ENCODE peak calls at places on chromosomes 16 and 17, in five cellular contexts. One of them, this sample, is unnamed.
A peak's percentile ranks its signal among the peaks of the same experiment; 100 is the strongest.

GRCh38 chr17:7136266-7136877 is 21.8 kb upstream of the ASGR2 start:
- DNase-seq in kidney: peak; percentile 88
- DNase-seq in CD8-positive, alpha-beta T cell: peak; percentile 86
- DNase-seq in mesendoderm: peak; percentile 68
- DNase-seq in SJSA1: peak; percentile 65
- DNase-seq in this sample: peak; percentile 82

GRCh38 chr16:56312028-56312300 is 113.4 kb downstream of the AMFR start:
- DNase-seq in kidney: peak; percentile 43
- DNase-seq in CD8-positive, alpha-beta T cell: no peak
- DNase-seq in mesendoderm: no peak
- DNase-seq in SJSA1: no peak
- DNase-seq in this sample: no peak

GRCh38 chr17:40095944-40096791 is 4.2 kb downstream of the NR1D1 start:
- DNase-seq in kidney: no peak
- DNase-seq in CD8-positive, alpha-beta T cell: peak; percentile 76
- DNase-seq in mesendoderm: no peak
- DNase-seq in SJSA1: no peak
- DNase-seq in this sample: no peak

GRCh38 chr17:82492647-82493516 is 26.6 kb upstream of the FOXK2 start:
- DNase-seq in kidney: no peak
- DNase-seq in CD8-positive, alpha-beta T cell: no peak
- DNase-seq in mesendoderm: no peak
- DNase-seq in SJSA1: peak; percentile 72
- DNase-seq in this sample: no peak

GRCh38 chr16:57537596-57538234 is 1.3 kb upstream of the CCDC102A start:
- DNase-seq in kidney: no peak
- DNase-seq in CD8-positive, alpha-beta T cell: no peak
- DNase-seq in mesendoderm: no peak
- DNase-seq in SJSA1: peak; percentile 23
- DNase-seq in this sample: peak; percentile 60

GRCh38 chr17:35372846-35373531 is 432 bp downstream of the SLFN11 start:
- DNase-seq in kidney: peak; percentile 76
- DNase-seq in CD8-positive, alpha-beta T cell: peak; percentile 25
- DNase-seq in mesendoderm: no peak
- DNase-seq in SJSA1: no peak
- DNase-seq in this sample: no peak

GRCh38 chr16:74896389-74897370 is 88.2 kb downstream of the WDR59 start:
- DNase-seq in kidney: no peak
- DNase-seq in CD8-positive, alpha-beta T cell: no peak
- DNase-seq in mesendoderm: no peak
- DNase-seq in SJSA1: no peak
- DNase-seq in this sample: no peak

GRCh38 chr17:15291674-15292361 is 26.7 kb upstream of the PMP22 start:
- DNase-seq in kidney: no peak
- DNase-seq in CD8-positive, alpha-beta T cell: no peak
- DNase-seq in mesendoderm: no peak
- DNase-seq in SJSA1: peak; percentile 56
- DNase-seq in this sample: no peak

GRCh38 chr16:117381-118365 is 20.8 kb downstream of the NPRL3 start:
- DNase-seq in kidney: peak; percentile 85
- DNase-seq in CD8-positive, alpha-beta T cell: peak; percentile 76
- DNase-seq in mesendoderm: peak; percentile 74
- DNase-seq in SJSA1: peak; percentile 80
- DNase-seq in this sample: no peak

GRCh38 chr16:6573577-6573976 is 759.1 kb upstream of the RBFOX1 start:
- DNase-seq in kidney: no peak
- DNase-seq in CD8-positive, alpha-beta T cell: no peak
- DNase-seq in mesendoderm: peak; percentile 75
- DNase-seq in SJSA1: no peak
- DNase-seq in this sample: no peak

GRCh38 chr17:29019475-29020181 is 13.8 kb upstream of the SEZ6 start:
- DNase-seq in kidney: no peak
- DNase-seq in CD8-positive, alpha-beta T cell: no peak
- DNase-seq in mesendoderm: peak; percentile 52
- DNase-seq in SJSA1: no peak
- DNase-seq in this sample: no peak

GRCh38 chr16:49637933-49638695 is 217.8 kb downstream of the ZNF423 start:
- DNase-seq in kidney: no peak
- DNase-seq in CD8-positive, alpha-beta T cell: no peak
- DNase-seq in mesendoderm: no peak
- DNase-seq in SJSA1: no peak
- DNase-seq in this sample: no peak

GRCh38 chr16:19127205-19127604 is 13.4 kb downstream of the ITPRIPL2 start:
- DNase-seq in kidney: no peak
- DNase-seq in CD8-positive, alpha-beta T cell: no peak
- DNase-seq in mesendoderm: no peak
- DNase-seq in SJSA1: no peak
- DNase-seq in this sample: no peak

GRCh38 chr16:15979801-15980200 is 30.4 kb downstream of the ABCC1 start:
- DNase-seq in kidney: no peak
- DNase-seq in CD8-positive, alpha-beta T cell: no peak
- DNase-seq in mesendoderm: no peak
- DNase-seq in SJSA1: no peak
- DNase-seq in this sample: no peak

GRCh38 chr17:69501591-69502468 is 87.3 kb downstream of the MAP2K6 start:
- DNase-seq in kidney: no peak
- DNase-seq in CD8-positive, alpha-beta T cell: no peak
- DNase-seq in mesendoderm: peak; percentile 85
- DNase-seq in SJSA1: no peak
- DNase-seq in this sample: no peak

GRCh38 chr17:29807520-29808361 is 122.3 kb downstream of the SSH2 start:
- DNase-seq in kidney: no peak
- DNase-seq in CD8-positive, alpha-beta T cell: peak; percentile 76
- DNase-seq in mesendoderm: peak; percentile 61
- DNase-seq in SJSA1: peak; percentile 71
- DNase-seq in this sample: peak; percentile 68

GRCh38 chr16:55508941-55509920 is at the start of gene LPCAT2:
- DNase-seq in kidney: peak; percentile 92
- DNase-seq in CD8-positive, alpha-beta T cell: no peak
- DNase-seq in mesendoderm: peak; percentile 96
- DNase-seq in SJSA1: no peak
- DNase-seq in this sample: peak; percentile 91

GRCh38 chr17:75856062-75856681 is 1.0 kb upstream of the WBP2 start:
- DNase-seq in kidney: no peak
- DNase-seq in CD8-positive, alpha-beta T cell: no peak
- DNase-seq in mesendoderm: peak; percentile 53
- DNase-seq in SJSA1: peak; percentile 66
- DNase-seq in this sample: no peak

GRCh38 chr17:81396722-81397313 is 1.6 kb downstream of the BAHCC1 start:
- DNase-seq in kidney: no peak
- DNase-seq in CD8-positive, alpha-beta T cell: peak; percentile 39
- DNase-seq in mesendoderm: peak; percentile 76
- DNase-seq in SJSA1: peak; percentile 75
- DNase-seq in this sample: no peak

GRCh38 chr16:25709182-25709581 is 17.4 kb downstream of the HS3ST4 start:
- DNase-seq in kidney: no peak
- DNase-seq in CD8-positive, alpha-beta T cell: no peak
- DNase-seq in mesendoderm: peak; percentile 54
- DNase-seq in SJSA1: no peak
- DNase-seq in this sample: no peak

GRCh38 chr17:36641877-36642845 is 40.8 kb downstream of the MRM1 start:
- DNase-seq in kidney: no peak
- DNase-seq in CD8-positive, alpha-beta T cell: peak; percentile 7
- DNase-seq in mesendoderm: no peak
- DNase-seq in SJSA1: no peak
- DNase-seq in this sample: no peak

DNA sequence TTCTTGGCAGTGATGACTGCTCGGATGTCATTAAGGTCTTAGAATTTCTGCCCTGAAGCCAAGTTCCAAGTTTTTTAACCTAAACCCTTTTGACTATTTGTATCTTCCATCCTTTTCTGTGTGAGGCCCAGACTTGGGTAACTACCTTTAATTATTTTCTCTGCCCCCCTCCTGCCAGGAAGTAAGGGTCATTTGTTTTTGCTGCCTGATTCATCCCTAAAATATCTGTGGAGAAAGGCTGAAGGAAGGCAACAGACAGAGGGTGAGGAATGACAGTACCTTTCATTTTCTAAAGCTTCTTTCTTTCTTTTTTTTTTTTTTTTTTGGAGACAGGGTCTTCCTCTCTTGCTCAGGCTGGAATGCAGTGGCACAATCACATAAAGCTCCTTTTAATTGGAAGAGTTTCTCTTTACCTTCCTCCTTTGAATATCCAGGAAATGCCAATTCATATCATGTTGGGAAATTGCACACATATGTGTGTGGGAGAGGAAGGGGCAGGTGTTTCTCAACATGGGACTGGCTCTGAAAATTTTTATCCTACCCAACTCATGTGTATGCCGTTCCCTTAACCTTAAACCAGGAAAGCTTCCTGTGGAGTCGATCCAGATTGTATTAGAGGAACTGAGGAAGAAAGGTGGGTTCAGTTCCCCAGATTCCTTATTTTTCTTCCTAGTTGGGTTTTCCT is 959 bp downstream of the VPS25 start:
- DNase-seq in kidney: no peak
- DNase-seq in CD8-positive, alpha-beta T cell: no peak
- DNase-seq in mesendoderm: peak; percentile 25
- DNase-seq in SJSA1: no peak
- DNase-seq in this sample: no peak
- H3K4me3 ChIP-seq in kidney: peak overlapping the region; percentile 99
- H3K4me3 ChIP-seq in CD8-positive, alpha-beta T cell: peak overlapping the region; percentile 99
- H3K4me3 ChIP-seq in mesendoderm: peak overlapping the region; percentile 100
- H3K4me3 ChIP-seq in SJSA1: peak overlapping the region; percentile 75
- H3K4me3 ChIP-seq in this sample: peak overlapping the region; percentile 63

GRCh38 chr17:72691017-72691416 is 401.5 kb downstream of the SLC39A11 start:
- DNase-seq in kidney: no peak
- DNase-seq in CD8-positive, alpha-beta T cell: no peak
- DNase-seq in mesendoderm: no peak
- DNase-seq in SJSA1: no peak
- DNase-seq in this sample: no peak
- H3K4me1 ChIP-seq in kidney: no peaks in the 10 kb centered on the region
- H3K4me1 ChIP-seq in CD8-positive, alpha-beta T cell: no peaks in the 10 kb centered on the region
- H3K4me1 ChIP-seq in mesendoderm: no peaks in the 10 kb centered on the region
- H3K4me1 ChIP-seq in SJSA1: peaks cover 3% of the 10 kb centered on the region
- H3K4me1 ChIP-seq in this sample: no peaks in the 10 kb centered on the region

DNA sequence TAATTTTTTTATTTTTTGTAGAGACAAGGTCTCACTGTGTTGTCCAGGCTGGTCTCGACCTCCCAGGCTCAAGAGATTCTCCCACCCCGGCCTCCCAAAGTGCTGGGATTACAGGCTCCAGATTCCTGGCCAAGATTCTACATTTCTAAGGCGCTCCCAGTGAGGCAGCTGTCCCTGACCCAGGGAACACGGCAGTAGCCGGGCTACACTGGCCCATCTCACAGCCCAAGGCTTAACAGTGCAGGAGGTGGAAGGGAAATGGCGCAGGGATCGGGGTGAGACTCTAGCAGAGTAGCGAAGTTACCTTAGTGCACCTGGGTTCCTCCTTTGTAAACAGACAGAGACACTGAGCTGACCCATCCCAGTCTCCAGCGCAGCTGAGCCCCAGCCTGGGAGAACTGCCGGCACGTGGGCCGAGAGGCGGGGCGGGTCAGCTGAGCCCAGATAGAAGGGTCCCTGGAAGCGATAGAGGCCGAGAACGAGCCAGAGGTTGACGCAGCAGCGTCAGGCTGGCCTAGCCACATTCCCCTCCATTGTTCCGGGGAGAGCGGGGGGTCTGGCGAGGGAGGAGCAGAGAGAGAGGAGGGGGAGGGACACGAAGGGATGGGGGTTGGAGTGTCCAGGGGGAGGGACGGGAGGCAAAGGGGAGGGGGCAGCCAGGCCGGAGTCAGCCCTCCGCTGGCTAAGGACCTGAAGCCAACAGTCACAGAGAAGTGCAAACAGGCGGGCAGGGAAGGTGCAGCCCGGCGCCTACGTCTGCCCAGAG is 2.5 kb downstream of the CARHSP1 start:
- DNase-seq in kidney: peak; percentile 87
- DNase-seq in CD8-positive, alpha-beta T cell: no peak
- DNase-seq in mesendoderm: peak; percentile 98
- DNase-seq in SJSA1: no peak
- DNase-seq in this sample: no peak
- H3K4me3 ChIP-seq in kidney: peak overlapping the region; percentile 66
- H3K4me3 ChIP-seq in CD8-positive, alpha-beta T cell: no peak overlapping the region
- H3K4me3 ChIP-seq in mesendoderm: peak overlapping the region; percentile 22
- H3K4me3 ChIP-seq in SJSA1: no peak overlapping the region
- H3K4me3 ChIP-seq in this sample: peak overlapping the region; percentile 47

GRCh38 chr17:19651461-19652238 is 3.1 kb downstream of the ALDH3A2 start:
- DNase-seq in kidney: no peak
- DNase-seq in CD8-positive, alpha-beta T cell: no peak
- DNase-seq in mesendoderm: peak; percentile 29
- DNase-seq in SJSA1: no peak
- DNase-seq in this sample: no peak
- H3K4me1 ChIP-seq in kidney: peaks cover 21% of the 10 kb centered on the region
- H3K4me1 ChIP-seq in CD8-positive, alpha-beta T cell: peaks cover 21% of the 10 kb centered on the region
- H3K4me1 ChIP-seq in mesendoderm: peaks cover 5% of the 10 kb centered on the region
- H3K4me1 ChIP-seq in SJSA1: peaks cover 45% of the 10 kb centered on the region
- H3K4me1 ChIP-seq in this sample: peaks cover 53% of the 10 kb centered on the region

GRCh38 chr17:47872019-47872650 is 21.2 kb upstream of the SP6 start:
- DNase-seq in kidney: no peak
- DNase-seq in CD8-positive, alpha-beta T cell: no peak
- DNase-seq in mesendoderm: peak; percentile 46
- DNase-seq in SJSA1: no peak
- DNase-seq in this sample: no peak

GRCh38 chr17:47871048-47871447 is 20.1 kb upstream of the SP6 start:
- DNase-seq in kidney: no peak
- DNase-seq in CD8-positive, alpha-beta T cell: no peak
- DNase-seq in mesendoderm: no peak
- DNase-seq in SJSA1: no peak
- DNase-seq in this sample: no peak

GRCh38 chr17:47873200-47874090 is 22.5 kb upstream of the SP6 start:
- DNase-seq in kidney: no peak
- DNase-seq in CD8-positive, alpha-beta T cell: no peak
- DNase-seq in mesendoderm: no peak
- DNase-seq in SJSA1: no peak
- DNase-seq in this sample: no peak

GRCh38 chr17:47875011-47875471 is 21.0 kb upstream of the SP2 start:
- DNase-seq in kidney: no peak
- DNase-seq in CD8-positive, alpha-beta T cell: no peak
- DNase-seq in mesendoderm: no peak
- DNase-seq in SJSA1: no peak
- DNase-seq in this sample: no peak

GRCh38 chr17:47872651-47873161 is 21.7 kb upstream of the SP6 start:
- DNase-seq in kidney: no peak
- DNase-seq in CD8-positive, alpha-beta T cell: no peak
- DNase-seq in mesendoderm: peak; percentile 69
- DNase-seq in SJSA1: no peak
- DNase-seq in this sample: no peak
- H3K4me3 ChIP-seq in kidney: no peak overlapping the region
- H3K4me3 ChIP-seq in CD8-positive, alpha-beta T cell: no peak overlapping the region
- H3K4me3 ChIP-seq in mesendoderm: peak overlapping the region; percentile 12
- H3K4me3 ChIP-seq in SJSA1: no peak overlapping the region
- H3K4me3 ChIP-seq in this sample: no peak overlapping the region

GRCh38 chr17:38873646-38874380 is 4.0 kb downstream of the LASP1 start:
- DNase-seq in kidney: no peak
- DNase-seq in CD8-positive, alpha-beta T cell: no peak
- DNase-seq in mesendoderm: no peak
- DNase-seq in SJSA1: no peak
- DNase-seq in this sample: no peak
- H3K4me1 ChIP-seq in kidney: peaks cover 46% of the 10 kb centered on the region
- H3K4me1 ChIP-seq in CD8-positive, alpha-beta T cell: peaks cover 68% of the 10 kb centered on the region
- H3K4me1 ChIP-seq in mesendoderm: peaks cover 25% of the 10 kb centered on the region
- H3K4me1 ChIP-seq in SJSA1: peaks cover 70% of the 10 kb centered on the region
- H3K4me1 ChIP-seq in this sample: peaks cover 79% of the 10 kb centered on the region

GRCh38 chr17:2723997-2724782 is 12.6 kb upstream of the CLUH start:
- DNase-seq in kidney: peak; percentile 88
- DNase-seq in CD8-positive, alpha-beta T cell: no peak
- DNase-seq in mesendoderm: peak; percentile 94
- DNase-seq in SJSA1: no peak
- DNase-seq in this sample: no peak
- H3K4me3 ChIP-seq in kidney: no peak overlapping the region
- H3K4me3 ChIP-seq in CD8-positive, alpha-beta T cell: no peak overlapping the region
- H3K4me3 ChIP-seq in mesendoderm: no peak overlapping the region
- H3K4me3 ChIP-seq in SJSA1: no peak overlapping the region
- H3K4me3 ChIP-seq in this sample: peak overlapping the region; percentile 39

GRCh38 chr17:3551189-3551588 is 6.4 kb downstream of the TRPV3 start:
- DNase-seq in kidney: no peak
- DNase-seq in CD8-positive, alpha-beta T cell: no peak
- DNase-seq in mesendoderm: no peak
- DNase-seq in SJSA1: no peak
- DNase-seq in this sample: no peak
- H3K4me1 ChIP-seq in kidney: no peaks in the 10 kb centered on the region
- H3K4me1 ChIP-seq in CD8-positive, alpha-beta T cell: no peaks in the 10 kb centered on the region
- H3K4me1 ChIP-seq in mesendoderm: no peaks in the 10 kb centered on the region
- H3K4me1 ChIP-seq in SJSA1: no peaks in the 10 kb centered on the region
- H3K4me1 ChIP-seq in this sample: no peaks in the 10 kb centered on the region

This sample was measured in right atrium auricular region.